ENCODE peak calls at places on chromosomes 6 and 20, in seven cellular contexts. One of them, this sample, is unnamed.

GRCh38 chr6:135624402-135625297 is 127.1 kb upstream of the AHI1 start:
- DNase-seq in Panc1: no peak
- DNase-seq in GM23338: no peak
- DNase-seq in A549: no peak
- DNase-seq in HCT116: no peak
- DNase-seq in GM12878: no peak
- DNase-seq in HepG2: no peak
- DNase-seq in this sample: no peak

GRCh38 chr20:13790708-13791107 is 5.9 kb downstream of the NDUFAF5 start:
- DNase-seq in Panc1: no peak
- DNase-seq in GM23338: no peak
- DNase-seq in A549: no peak
- DNase-seq in HCT116: no peak
- DNase-seq in GM12878: no peak
- DNase-seq in HepG2: no peak
- DNase-seq in this sample: no peak

GRCh38 chr20:48632017-48632824 is 195.6 kb downstream of the PREX1 start:
- DNase-seq in Panc1: no peak
- DNase-seq in GM23338: no peak
- DNase-seq in A549: no peak
- DNase-seq in HCT116: no peak
- DNase-seq in GM12878: no peak
- DNase-seq in HepG2: no peak
- DNase-seq in this sample: peak; percentile 45

GRCh38 chr6:133131621-133132020 is 109.5 kb upstream of the EYA4 start:
- DNase-seq in Panc1: no peak
- DNase-seq in GM23338: no peak
- DNase-seq in A549: no peak
- DNase-seq in HCT116: no peak
- DNase-seq in GM12878: no peak
- DNase-seq in HepG2: no peak
- DNase-seq in this sample: no peak

GRCh38 chr6:42916288-42916687 is 435 bp downstream of the PTCRA start:
- DNase-seq in Panc1: no peak
- DNase-seq in GM23338: no peak
- DNase-seq in A549: no peak
- DNase-seq in HCT116: no peak
- DNase-seq in GM12878: no peak
- DNase-seq in HepG2: no peak
- DNase-seq in this sample: no peak

GRCh38 chr6:152748843-152749242 is 1.8 kb upstream of the VIP start:
- DNase-seq in Panc1: peak; percentile 28
- DNase-seq in GM23338: peak; percentile 44
- DNase-seq in A549: peak; percentile 16
- DNase-seq in HCT116: no peak
- DNase-seq in GM12878: no peak
- DNase-seq in HepG2: no peak
- DNase-seq in this sample: no peak

GRCh38 chr6:15879372-15880261 is 216.8 kb upstream of the DTNBP1 start:
- DNase-seq in Panc1: no peak
- DNase-seq in GM23338: no peak
- DNase-seq in A549: no peak
- DNase-seq in HCT116: no peak
- DNase-seq in GM12878: no peak
- DNase-seq in HepG2: no peak
- DNase-seq in this sample: peak; percentile 42

GRCh38 chr6:122170274-122170673 is 229.2 kb upstream of the HSF2 start:
- DNase-seq in Panc1: no peak
- DNase-seq in GM23338: no peak
- DNase-seq in A549: no peak
- DNase-seq in HCT116: no peak
- DNase-seq in GM12878: no peak
- DNase-seq in HepG2: no peak
- DNase-seq in this sample: no peak

GRCh38 chr20:58362970-58363369 is 26.1 kb upstream of the VAPB start:
- DNase-seq in Panc1: no peak
- DNase-seq in GM23338: no peak
- DNase-seq in A549: no peak
- DNase-seq in HCT116: no peak
- DNase-seq in GM12878: no peak
- DNase-seq in HepG2: no peak
- DNase-seq in this sample: no peak

GRCh38 chr6:49001856-49002255 is 461.2 kb downstream of the MMUT start:
- DNase-seq in Panc1: no peak
- DNase-seq in GM23338: no peak
- DNase-seq in A549: peak; percentile 21
- DNase-seq in HCT116: no peak
- DNase-seq in GM12878: no peak
- DNase-seq in HepG2: no peak
- DNase-seq in this sample: no peak

GRCh38 chr20:64006490-64006889 is 25.6 kb downstream of the PRPF6 start:
- DNase-seq in Panc1: no peak
- DNase-seq in GM23338: no peak
- DNase-seq in A549: no peak
- DNase-seq in HCT116: no peak
- DNase-seq in GM12878: no peak
- DNase-seq in HepG2: no peak
- DNase-seq in this sample: no peak

GRCh38 chr6:10837009-10837691 is 1.2 kb downstream of the MAK start:
- DNase-seq in Panc1: no peak
- DNase-seq in GM23338: peak; percentile 65
- DNase-seq in A549: no peak
- DNase-seq in HCT116: no peak
- DNase-seq in GM12878: no peak
- DNase-seq in HepG2: no peak
- DNase-seq in this sample: no peak

GRCh38 chr6:37547564-37548061 is 47.9 kb upstream of the CCDC167 start:
- DNase-seq in Panc1: no peak
- DNase-seq in GM23338: no peak
- DNase-seq in A549: no peak
- DNase-seq in HCT116: no peak
- DNase-seq in GM12878: no peak
- DNase-seq in HepG2: no peak
- DNase-seq in this sample: no peak

GRCh38 chr6:1135726-1136414 is 176.0 kb upstream of the FOXQ1 start:
- DNase-seq in Panc1: no peak
- DNase-seq in GM23338: no peak
- DNase-seq in A549: no peak
- DNase-seq in HCT116: no peak
- DNase-seq in GM12878: no peak
- DNase-seq in HepG2: no peak
- DNase-seq in this sample: no peak

GRCh38 chr6:3310710-3311109 is 52.0 kb downstream of the PSMG4 start:
- DNase-seq in Panc1: no peak
- DNase-seq in GM23338: no peak
- DNase-seq in A549: no peak
- DNase-seq in HCT116: no peak
- DNase-seq in GM12878: no peak
- DNase-seq in HepG2: no peak
- DNase-seq in this sample: no peak

GRCh38 chr20:35561268-35561667 is 19.4 kb downstream of the ERGIC3 start:
- DNase-seq in Panc1: peak; percentile 35
- DNase-seq in GM23338: peak; percentile 78
- DNase-seq in A549: peak; percentile 46
- DNase-seq in HCT116: no peak
- DNase-seq in GM12878: no peak
- DNase-seq in HepG2: peak; percentile 50
- DNase-seq in this sample: no peak

GRCh38 chr20:3686867-3687321 is 5.1 kb upstream of the ADAM33 start:
- DNase-seq in Panc1: no peak
- DNase-seq in GM23338: no peak
- DNase-seq in A549: no peak
- DNase-seq in HCT116: no peak
- DNase-seq in GM12878: no peak
- DNase-seq in HepG2: no peak
- DNase-seq in this sample: no peak

GRCh38 chr20:48002517-48002970 is 217.3 kb upstream of the SULF2 start:
- DNase-seq in Panc1: no peak
- DNase-seq in GM23338: no peak
- DNase-seq in A549: no peak
- DNase-seq in HCT116: no peak
- DNase-seq in GM12878: peak; percentile 94
- DNase-seq in HepG2: no peak
- DNase-seq in this sample: peak; percentile 89

GRCh38 chr6:129510930-129511329 is 199.0 kb downstream of the ARHGAP18 start:
- DNase-seq in Panc1: no peak
- DNase-seq in GM23338: no peak
- DNase-seq in A549: no peak
- DNase-seq in HCT116: no peak
- DNase-seq in GM12878: no peak
- DNase-seq in HepG2: no peak
- DNase-seq in this sample: no peak

GRCh38 chr20:32727663-32728062 is 15.6 kb downstream of the COMMD7 start:
- DNase-seq in Panc1: no peak
- DNase-seq in GM23338: no peak
- DNase-seq in A549: no peak
- DNase-seq in HCT116: no peak
- DNase-seq in GM12878: no peak
- DNase-seq in HepG2: no peak
- DNase-seq in this sample: no peak

GRCh38 chr6:10558575-10558974 is 37.4 kb downstream of the GCNT2 start:
- DNase-seq in Panc1: no peak
- DNase-seq in GM23338: peak; percentile 87
- DNase-seq in A549: no peak
- DNase-seq in HCT116: no peak
- DNase-seq in GM12878: no peak
- DNase-seq in HepG2: no peak
- DNase-seq in this sample: no peak

GRCh38 chr6:6834356-6835342 is 246.1 kb downstream of the LY86 start:
- DNase-seq in Panc1: no peak
- DNase-seq in GM23338: no peak
- DNase-seq in A549: no peak
- DNase-seq in HCT116: no peak
- DNase-seq in GM12878: no peak
- DNase-seq in HepG2: no peak
- DNase-seq in this sample: no peak

GRCh38 chr6:166499350-166500163 is 86.9 kb downstream of the RAMACL start:
- DNase-seq in Panc1: no peak
- DNase-seq in GM23338: no peak
- DNase-seq in A549: no peak
- DNase-seq in HCT116: no peak
- DNase-seq in GM12878: peak; percentile 34
- DNase-seq in HepG2: no peak
- DNase-seq in this sample: no peak

GRCh38 chr20:3172933-3173581 is at the start of gene LZTS3:
- DNase-seq in Panc1: no peak
- DNase-seq in GM23338: peak; percentile 96
- DNase-seq in A549: peak; percentile 62
- DNase-seq in HCT116: no peak
- DNase-seq in GM12878: no peak
- DNase-seq in HepG2: peak; percentile 63
- DNase-seq in this sample: no peak

GRCh38 chr6:84777888-84778287 is 13.5 kb upstream of the TBX18 start:
- DNase-seq in Panc1: no peak
- DNase-seq in GM23338: no peak
- DNase-seq in A549: peak; percentile 41
- DNase-seq in HCT116: no peak
- DNase-seq in GM12878: no peak
- DNase-seq in HepG2: no peak
- DNase-seq in this sample: no peak

DNA sequence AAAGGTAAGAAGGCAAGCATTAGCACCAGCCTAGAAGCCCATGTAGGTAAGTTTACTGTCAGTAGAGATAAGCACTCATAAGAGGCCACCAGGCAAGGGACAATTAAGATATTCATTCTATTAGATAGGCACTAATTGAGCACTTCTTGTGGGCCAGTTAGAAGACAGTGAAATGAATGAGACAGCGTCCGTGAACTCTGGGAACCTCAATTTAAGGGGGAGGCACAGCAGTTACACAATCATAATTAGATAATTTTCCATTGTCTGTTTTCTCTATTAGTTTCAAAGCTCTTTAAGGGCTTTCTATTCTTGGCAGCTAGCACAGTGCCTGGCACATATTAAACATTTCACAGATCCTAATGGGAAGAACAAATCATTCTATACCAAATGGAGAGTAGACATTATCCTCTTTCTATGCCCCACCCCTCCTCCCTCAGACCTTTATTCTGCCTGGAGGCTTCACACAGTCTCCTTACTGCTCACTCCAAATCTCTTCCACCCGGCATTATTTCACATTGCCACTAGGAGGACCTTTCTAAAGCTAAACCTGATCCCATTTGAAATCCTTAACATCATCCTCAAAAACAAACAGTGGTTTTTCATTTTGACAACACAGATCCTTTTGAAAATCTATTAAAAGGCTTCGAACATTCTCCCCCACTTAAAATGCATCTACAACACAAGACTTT is 529.6 kb downstream of the ADGRB3 start:
- DNase-seq in Panc1: no peak
- DNase-seq in GM23338: peak; percentile 75
- DNase-seq in A549: peak; percentile 2
- DNase-seq in HCT116: no peak
- DNase-seq in GM12878: no peak
- DNase-seq in HepG2: no peak
- DNase-seq in this sample: no peak
- TF ChIP-seq REST in Panc1: no peak
- TF ChIP-seq REST in GM23338: no peak
- TF ChIP-seq REST in A549: no peak
- TF ChIP-seq REST in HCT116: no peak
- TF ChIP-seq REST in GM12878: no peak
- TF ChIP-seq REST in HepG2: no peak
- TF ChIP-seq REST in this sample: no peak

DNA sequence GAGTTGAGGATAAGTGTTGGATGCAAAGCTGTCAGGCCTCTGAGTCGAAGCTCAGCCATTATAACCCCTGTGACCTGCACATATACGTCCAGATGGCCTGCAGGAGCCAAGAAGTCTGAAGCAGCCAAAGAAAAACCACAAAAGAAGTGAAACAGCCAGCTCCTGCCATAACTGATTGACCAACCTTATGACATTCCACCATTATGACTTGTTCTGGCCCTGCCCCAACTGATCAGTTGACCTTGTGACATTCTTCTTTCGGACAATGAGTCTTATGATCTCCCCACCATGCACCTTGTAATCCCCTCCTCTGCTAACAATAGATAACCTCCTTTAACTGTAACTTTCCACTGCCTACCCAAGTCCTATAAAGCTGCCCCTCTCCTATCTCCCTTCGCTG is 133.7 kb upstream of the AGPAT4 start:
- DNase-seq in Panc1: no peak
- DNase-seq in GM23338: no peak
- DNase-seq in A549: peak; percentile 54
- DNase-seq in HCT116: no peak
- DNase-seq in GM12878: peak; percentile 23
- DNase-seq in HepG2: peak; percentile 36
- DNase-seq in this sample: no peak
- TF ChIP-seq REST in Panc1: no peak
- TF ChIP-seq REST in GM23338: no peak
- TF ChIP-seq REST in A549: no peak
- TF ChIP-seq REST in HCT116: no peak
- TF ChIP-seq REST in GM12878: no peak
- TF ChIP-seq REST in HepG2: no peak
- TF ChIP-seq REST in this sample: no peak

GRCh38 chr20:62899633-62900051 is 26.7 kb downstream of the DIDO1 start:
- DNase-seq in Panc1: no peak
- DNase-seq in GM23338: peak; percentile 78
- DNase-seq in A549: no peak
- DNase-seq in HCT116: no peak
- DNase-seq in GM12878: no peak
- DNase-seq in HepG2: peak; percentile 66
- DNase-seq in this sample: no peak
- TF ChIP-seq REST in Panc1: no peak
- TF ChIP-seq REST in GM23338: no peak
- TF ChIP-seq REST in A549: no peak
- TF ChIP-seq REST in HCT116: no peak
- TF ChIP-seq REST in GM12878: no peak
- TF ChIP-seq REST in HepG2: no peak
- TF ChIP-seq REST in this sample: no peak

GRCh38 chr6:119284861-119285521 is 64.6 kb downstream of the MAN1A1 start:
- DNase-seq in Panc1: no peak
- DNase-seq in GM23338: peak; percentile 70
- DNase-seq in A549: peak; percentile 25
- DNase-seq in HCT116: no peak
- DNase-seq in GM12878: no peak
- DNase-seq in HepG2: peak; percentile 72
- DNase-seq in this sample: no peak
- TF ChIP-seq REST in Panc1: no peak
- TF ChIP-seq REST in GM23338: no peak
- TF ChIP-seq REST in A549: no peak
- TF ChIP-seq REST in HCT116: no peak
- TF ChIP-seq REST in GM12878: no peak
- TF ChIP-seq REST in HepG2: no peak
- TF ChIP-seq REST in this sample: no peak